ENCODE peak calls at places on chromosomes 1 and 21, in nine cellular contexts. O is lower leg skin, A is GM13977, U is fibroblast of lung, Q is HFF-Myc, D is epithelial cell of esophagus, P is Caco-2, E is foreskin keratinocyte, K is kidney. Y is an unnamed sample.

GRCh38 chr1:115674011-115674410 is 32.2 kb downstream of the VANGL1 start:
- DNase-seq in O (no peak), A (no peak), U (no peak), Q (no peak), D (no peak), P (no peak), E (no peak), K (no peak), Y (no peak)

GRCh38 chr1:9069324-9070100 is at the start of gene SLC2A5:
- DNase-seq in O (no peak), A (peak; percentile 88), U (peak; percentile 22), Q (no peak), D (peak; percentile 26), P (no peak), E (no peak), K (no peak), Y (no peak)

GRCh38 chr1:31626451-31627202 is 9.1 kb downstream of the HCRTR1 start:
- DNase-seq in O (no peak), A (no peak), U (peak; percentile 23), Q (no peak), D (no peak), P (no peak), E (no peak), K (no peak), Y (peak; percentile 27)

GRCh38 chr1:174274884-174275283 is 115.6 kb downstream of the RABGAP1L start:
- DNase-seq in O (no peak), A (no peak), U (no peak), Q (no peak), D (no peak), P (no peak), E (no peak), K (no peak), Y (no peak)

GRCh38 chr21:34039678-34040382 is 33.5 kb upstream of the MRPS6 start:
- DNase-seq in O (no peak), A (no peak), U (no peak), Q (no peak), D (no peak), P (no peak), E (no peak), K (no peak), Y (no peak)

GRCh38 chr1:56508523-56508983 is 70.8 kb downstream of the PLPP3 start:
- DNase-seq in O (peak; percentile 94), A (no peak), U (peak; percentile 40), Q (no peak), D (peak; percentile 89), P (peak; percentile 89), E (peak; percentile 54), K (no peak), Y (peak; percentile 58)

GRCh38 chr1:61157420-61157987 is 75.1 kb downstream of the NFIA start:
- DNase-seq in O (no peak), A (no peak), U (peak; percentile 64), Q (peak; percentile 58), D (no peak), P (no peak), E (no peak), K (no peak), Y (peak; percentile 56)

GRCh38 chr1:22801753-22802152 is 91.1 kb downstream of the EPHB2 start:
- DNase-seq in O (no peak), A (no peak), U (no peak), Q (no peak), D (no peak), P (no peak), E (no peak), K (no peak), Y (no peak)

GRCh38 chr1:183689770-183690204 is 36.7 kb upstream of the APOBEC4 start:
- DNase-seq in O (no peak), A (peak; percentile 27), U (no peak), Q (no peak), D (peak; percentile 15), P (no peak), E (no peak), K (no peak), Y (no peak)

GRCh38 chr1:109476825-109477224 is 6.9 kb upstream of the ATXN7L2 start:
- DNase-seq in O (peak; percentile 31), A (no peak), U (no peak), Q (no peak), D (no peak), P (no peak), E (no peak), K (no peak), Y (no peak)

GRCh38 chr1:209527993-209528392 is 55.5 kb upstream of the CAMK1G start:
- DNase-seq in O (no peak), A (no peak), U (no peak), Q (no peak), D (peak; percentile 62), P (peak; percentile 90), E (peak; percentile 28), K (no peak), Y (peak; percentile 74)

GRCh38 chr1:161439280-161440232 is 65.7 kb upstream of the FCGR2A start:
- DNase-seq in O (peak; percentile 84), A (peak; percentile 65), U (peak; percentile 1), Q (no peak), D (peak; percentile 25), P (peak; percentile 60), E (no peak), K (peak; percentile 72), Y (peak; percentile 43)

GRCh38 chr1:169363046-169363756 is 4.4 kb downstream of the NME7 start:
- DNase-seq in O (no peak), A (peak; percentile 32), U (peak; percentile 86), Q (peak; percentile 61), D (peak; percentile 88), P (no peak), E (peak; percentile 87), K (no peak), Y (peak; percentile 84)

GRCh38 chr21:44298301-44298700 is 1.6 kb upstream of the PFKL start:
- DNase-seq in O (no peak), A (no peak), U (no peak), Q (no peak), D (peak; percentile 52), P (no peak), E (no peak), K (no peak), Y (peak; percentile 19)

GRCh38 chr1:228089520-228090380 is 7.2 kb downstream of the ARF1 start:
- DNase-seq in O (no peak), A (no peak), U (no peak), Q (no peak), D (peak; percentile 38), P (no peak), E (no peak), K (peak; percentile 57), Y (no peak)

GRCh38 chr1:145690587-145691558 is 16.3 kb downstream of the PDZK1 start:
- DNase-seq in O (no peak), A (peak; percentile 69), U (peak; percentile 71), Q (no peak), D (peak; percentile 83), P (no peak), E (peak; percentile 55), K (no peak), Y (peak; percentile 78)

GRCh38 chr1:117815926-117816325 is 113.5 kb downstream of the GDAP2 start:
- DNase-seq in O (no peak), A (no peak), U (no peak), Q (no peak), D (no peak), P (no peak), E (no peak), K (no peak), Y (no peak)
- TF ChIP-seq CTCF in O (no peak), A (no peak), U (no peak), Q (peak; percentile 21), D (no peak), P (no peak), E (peak; percentile 57), K (peak; percentile 23), Y (peak; percentile 11)

GRCh38 chr1:245085508-245086095 is 69.2 kb upstream of the KIF26B start:
- DNase-seq in O (no peak), A (no peak), U (peak; percentile 95), Q (peak; percentile 85), D (peak; percentile 96), P (no peak), E (peak; percentile 89), K (no peak), Y (peak; percentile 92)
- TF ChIP-seq CTCF in O (no peak), A (no peak), U (peak; percentile 41), Q (no peak), D (peak; percentile 38), P (no peak), E (peak; percentile 38), K (no peak), Y (peak; percentile 35)

GRCh38 chr1:11061652-11062365 is 2.0 kb upstream of the SRM start:
- DNase-seq in O (peak; percentile 7), A (no peak), U (no peak), Q (no peak), D (no peak), P (no peak), E (no peak), K (peak; percentile 15), Y (no peak)
- TF ChIP-seq CTCF in O (no peak), A (no peak), U (no peak), Q (no peak), D (no peak), P (no peak), E (no peak), K (no peak), Y (no peak)

GRCh38 chr1:222709700-222710153 is 2.6 kb downstream of the AIDA start:
- DNase-seq in O (no peak), A (no peak), U (no peak), Q (no peak), D (no peak), P (no peak), E (no peak), K (no peak), Y (no peak)

GRCh38 chr1:222711319-222712252 is 705 bp downstream of the AIDA start:
- DNase-seq in O (peak; percentile 91), A (peak; percentile 50), U (peak; percentile 66), Q (peak; percentile 40), D (peak; percentile 94), P (peak; percentile 64), E (peak; percentile 64), K (peak; percentile 86), Y (peak; percentile 74)

GRCh38 chr1:222716393-222716792 is 4.0 kb downstream of the BROX start:
- DNase-seq in O (no peak), A (no peak), U (no peak), Q (no peak), D (no peak), P (no peak), E (no peak), K (no peak), Y (no peak)

GRCh38 chr1:222712253-222713090 is at the start of the genes AIDA and BROX:
- DNase-seq in O (peak; percentile 99), A (peak; percentile 93), U (peak; percentile 85), Q (peak; percentile 39), D (peak; percentile 90), P (peak; percentile 92), E (peak; percentile 68), K (peak; percentile 98), Y (peak; percentile 84)

DNA sequence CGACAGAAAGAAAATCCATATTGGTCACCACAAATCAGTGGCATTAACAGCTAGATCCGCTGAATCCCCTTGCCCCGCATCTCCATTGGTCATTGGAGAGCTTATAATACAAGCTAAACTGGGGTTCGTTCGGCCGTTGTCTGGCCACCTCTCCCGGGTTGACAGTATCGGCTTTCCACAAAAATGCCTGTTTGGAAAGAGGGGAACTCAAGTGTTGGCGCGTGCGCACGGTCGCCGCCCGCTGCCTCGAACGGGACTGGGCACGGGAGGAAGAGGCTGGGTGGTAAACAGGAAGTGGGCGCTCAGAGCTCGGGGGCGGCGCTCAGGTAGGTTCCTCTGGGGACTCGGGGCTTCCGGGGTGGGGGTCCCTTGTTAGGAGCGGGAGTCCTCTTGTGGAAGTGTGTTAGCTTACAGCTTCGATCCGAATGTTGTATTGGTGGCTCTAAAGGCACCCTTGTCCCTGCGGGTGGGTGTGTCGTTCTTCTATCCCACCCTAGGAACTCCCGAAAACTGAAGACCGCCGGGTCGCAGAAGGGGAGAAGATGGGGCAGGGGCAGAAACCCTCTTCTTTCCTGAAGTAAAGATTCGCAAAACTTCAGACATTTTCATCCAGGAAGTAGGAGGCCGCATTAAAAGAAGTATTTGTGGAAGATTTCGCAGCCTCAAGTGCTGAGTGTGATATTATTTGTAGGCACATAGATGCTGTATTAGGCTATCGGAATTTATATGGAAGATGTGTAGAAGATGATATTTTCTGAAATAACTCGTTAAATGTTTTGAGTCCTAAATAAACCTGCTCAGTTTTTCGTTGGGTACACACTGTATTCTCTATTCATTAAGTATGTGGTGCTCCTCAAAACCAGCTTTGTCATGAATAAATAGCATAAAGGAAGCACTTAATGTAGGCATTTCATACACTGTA is 988 bp downstream of the BROX start:
- DNase-seq in O (peak; percentile 98), A (peak; percentile 89), U (peak; percentile 95), Q (peak; percentile 73), D (peak; percentile 97), P (peak; percentile 95), E (peak; percentile 89), K (peak; percentile 98), Y (peak; percentile 94)
- TF ChIP-seq CTCF in O (no peak), A (peak; percentile 8), U (no peak), Q (no peak), D (no peak), P (no peak), E (no peak), K (no peak), Y (no peak)